ENCODE peak calls at places on chromosomes 2 and 18, in eight cellular contexts. D, J, M, F, R, Y, N and T are unnamed samples.

GRCh38 chr2:6356127-6356761 is 509.5 kb downstream of the CMPK2 start:
- DNase-seq in J (no peak), F (no peak), R (no peak), D (no peak), Y (no peak), M (no peak), N (no peak), T (no peak)

GRCh38 chr2:70084973-70085710 is 2.1 kb upstream of the PCBP1 start:
- DNase-seq in D (peak; percentile 55), J (peak; percentile 84), F (peak; percentile 72), R (peak; percentile 68), M (peak; percentile 43), Y (no peak), N (no peak), T (peak; percentile 66)

GRCh38 chr2:197248623-197249022 is 62.0 kb downstream of the ANKRD44 start:
- DNase-seq in J (no peak), M (no peak), N (no peak), F (no peak), R (no peak), Y (no peak), D (no peak), T (no peak)

GRCh38 chr2:8923173-8923572 is 80.3 kb downstream of the MBOAT2 start:
- DNase-seq in N (no peak), D (no peak), J (peak; percentile 66), F (no peak), M (no peak), Y (no peak), R (no peak), T (no peak)

GRCh38 chr18:67483237-67483636 is 33.3 kb downstream of the DSEL start:
- DNase-seq in D (no peak), R (no peak), J (no peak), F (no peak), N (no peak), Y (no peak), M (no peak), T (no peak)

GRCh38 chr2:17863539-17863938 is 14.9 kb upstream of the KCNS3 start:
- DNase-seq in J (no peak), N (no peak), F (no peak), D (no peak), Y (no peak), M (no peak), R (no peak), T (no peak)

GRCh38 chr18:75238786-75239185 is 28.2 kb downstream of the TSHZ1 start:
- DNase-seq in R (no peak), Y (no peak), N (no peak), F (no peak), D (no peak), M (no peak), J (no peak), T (no peak)

GRCh38 chr2:12116228-12116750 is 369.9 kb downstream of the LPIN1 start:
- DNase-seq in D (no peak), J (no peak), N (no peak), Y (no peak), F (no peak), M (no peak), R (no peak), T (no peak)

GRCh38 chr2:3672861-3673670 is 15.1 kb downstream of the ALLC start:
- DNase-seq in F (no peak), J (no peak), Y (no peak), N (no peak), R (no peak), M (no peak), D (no peak), T (no peak)

GRCh38 chr2:48504647-48505327 is 25.2 kb upstream of the STON1 start:
- DNase-seq in R (no peak), N (no peak), M (no peak), D (no peak), Y (no peak), J (peak; percentile 61), F (no peak), T (no peak)

GRCh38 chr18:48894266-48894600 is 56.5 kb downstream of the SMAD7 start:
- DNase-seq in D (no peak), M (no peak), J (no peak), R (no peak), F (no peak), N (no peak), Y (no peak), T (peak; percentile 49)

GRCh38 chr2:99974275-99974674 is 168.1 kb downstream of the AFF3 start:
- DNase-seq in D (no peak), F (no peak), M (no peak), Y (no peak), N (no peak), R (no peak), J (no peak), T (no peak)

GRCh38 chr18:9535430-9535972 is 60.2 kb downstream of the RALBP1 start:
- DNase-seq in F (no peak), N (no peak), J (no peak), M (peak; percentile 20), R (no peak), D (peak; percentile 83), Y (no peak), T (no peak)

GRCh38 chr2:150526827-150527226 is 39.4 kb upstream of the RND3 start:
- DNase-seq in N (peak; percentile 73), R (no peak), M (no peak), F (no peak), D (no peak), Y (no peak), J (no peak), T (no peak)

GRCh38 chr2:46436800-46437199 is 42.6 kb upstream of the TMEM247 start:
- DNase-seq in M (no peak), Y (no peak), F (no peak), N (no peak), D (no peak), J (no peak), R (no peak), T (no peak)

GRCh38 chr2:74527741-74528140 is 1.7 kb upstream of the DQX1 start:
- DNase-seq in D (no peak), M (no peak), Y (no peak), R (no peak), J (no peak), N (no peak), F (no peak), T (no peak)

GRCh38 chr2:143728498-143728897 is 599.3 kb downstream of the ARHGAP15 start:
- DNase-seq in N (no peak), R (no peak), J (no peak), M (no peak), F (no peak), D (no peak), Y (no peak), T (no peak)

DNA sequence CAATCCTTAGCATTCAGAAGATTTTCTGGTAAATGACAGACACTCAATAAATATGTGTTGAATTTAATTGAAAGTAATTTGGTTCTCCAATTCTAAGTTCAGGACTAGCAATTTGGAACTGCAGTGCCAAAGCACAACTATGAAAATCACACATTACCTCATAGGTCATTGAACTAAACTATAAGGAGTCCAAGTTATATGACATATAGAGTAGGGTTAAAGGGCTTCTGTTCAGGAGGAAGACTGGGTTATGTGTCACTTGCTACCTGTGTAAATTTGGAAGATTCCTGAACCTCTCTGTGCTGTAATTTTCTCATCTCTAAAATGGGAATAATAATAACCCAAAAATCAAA is 27.8 kb upstream of the COBLL1 start:
- DNase-seq in J (no peak), M (no peak), D (no peak), R (no peak), N (no peak), F (no peak), Y (no peak), T (no peak)
- TF ChIP-seq POLR2A in J (no peak), M (no peak), D (no peak), R (no peak), N (no peak), F (no peak), Y (no peak), T (no peak)

GRCh38 chr18:58045265-58046086 is 1.4 kb downstream of the NEDD4L start:
- DNase-seq in M (no peak), D (peak; percentile 48), R (peak; percentile 78), F (peak; percentile 89), N (no peak), J (peak; percentile 46), Y (peak; percentile 13), T (no peak)

GRCh38 chr18:58046087-58046793 is 2.2 kb downstream of the NEDD4L start:
- DNase-seq in F (peak; percentile 19), R (no peak), M (no peak), N (no peak), Y (no peak), J (no peak), D (no peak), T (no peak)

GRCh38 chr18:58043452-58044369 is at the start of gene NEDD4L:
- DNase-seq in D (peak; percentile 85), M (peak; percentile 71), N (peak; percentile 55), R (peak; percentile 89), Y (peak; percentile 81), J (peak; percentile 91), F (peak; percentile 89), T (peak; percentile 92)

GRCh38 chr18:58042826-58043362 is 1.1 kb upstream of the NEDD4L start:
- DNase-seq in J (peak; percentile 27), N (no peak), Y (no peak), F (no peak), R (no peak), M (no peak), D (no peak), T (no peak)

GRCh38 chr18:58044370-58045264 is 591 bp downstream of the NEDD4L start:
- DNase-seq in D (peak; percentile 54), Y (peak; percentile 15), N (peak; percentile 32), M (peak; percentile 18), F (peak; percentile 62), J (peak; percentile 36), R (peak; percentile 52), T (peak; percentile 76)
- TF ChIP-seq POLR2A in D (no peak), Y (no peak), N (no peak), M (peak; percentile 1), F (peak; percentile 49), J (no peak), R (no peak), T (no peak)

GRCh38 chr18:10953672-10954071 is 195.7 kb downstream of the PIEZO2 start:
- DNase-seq in N (no peak), F (no peak), R (no peak), Y (no peak), D (no peak), J (no peak), M (no peak), T (no peak)
- TF ChIP-seq POLR2A in N (no peak), F (no peak), R (no peak), Y (no peak), D (no peak), J (no peak), M (no peak), T (no peak)

GRCh38 chr2:135050132-135050531 is 2.0 kb upstream of the RAB3GAP1 start:
- DNase-seq in J (peak; percentile 30), R (no peak), F (no peak), N (no peak), Y (no peak), D (no peak), M (no peak), T (no peak)

GRCh38 chr2:135052997-135053474 is 944 bp downstream of the RAB3GAP1 start:
- DNase-seq in N (no peak), R (no peak), D (no peak), J (peak; percentile 24), M (no peak), Y (no peak), F (peak; percentile 12), T (no peak)

GRCh38 chr2:135050684-135051083 is 1.4 kb upstream of the RAB3GAP1 start:
- DNase-seq in D (no peak), F (peak; percentile 55), Y (no peak), J (peak; percentile 72), M (no peak), N (no peak), R (peak; percentile 48), T (no peak)

GRCh38 chr2:135055182-135055786 is 3.2 kb downstream of the RAB3GAP1 start:
- DNase-seq in Y (no peak), M (no peak), D (no peak), R (no peak), N (no peak), J (no peak), F (peak; percentile 11), T (no peak)

GRCh38 chr2:135052042-135052876 is at the start of gene RAB3GAP1:
- DNase-seq in N (peak; percentile 81), D (peak; percentile 78), Y (peak; percentile 79), F (peak; percentile 80), J (peak; percentile 92), M (peak; percentile 55), R (peak; percentile 81), T (peak; percentile 80)
- TF ChIP-seq POLR2A in N (peak; percentile 87), D (peak; percentile 46), Y (no peak), F (peak; percentile 16), J (peak; percentile 98), M (peak; percentile 54), R (no peak), T (no peak)